ENCODE peak calls at places on chromosome 22, in five cellular contexts. P is astrocyte of the spinal cord, G is upper lobe of left lung, V is M059J, S is neural progenitor cell. F is an unnamed sample.

GRCh38 chr22:46604306-46604690 is 15.9 kb upstream of the GRAMD4 start:
- DNase-seq in V (no peak), P (no peak), G (peak), S (no peak), F (peak)

GRCh38 chr22:17112491-17113042 is 8.6 kb downstream of the TMEM121B start:
- DNase-seq in V (no peak), P (no peak), G (no peak), S (no peak), F (no peak)

GRCh38 chr22:37340331-37341262 is 58.3 kb downstream of the CYTH4 start:
- DNase-seq in P (no peak), S (peak), G (no peak), V (no peak), F (no peak)

GRCh38 chr22:35312198-35313059 is 12.7 kb downstream of the TOM1 start:
- DNase-seq in P (peak), S (no peak), G (no peak), V (peak), F (no peak)

GRCh38 chr22:20260071-20260722 is 7.9 kb downstream of the RTN4R start:
- DNase-seq in G (no peak), V (no peak), P (no peak), S (no peak), F (no peak)

GRCh38 chr22:48959496-48959895 is 868.2 kb downstream of the BRD1 start:
- DNase-seq in P (no peak), V (no peak), S (no peak), G (peak), F (no peak)

GRCh38 chr22:42964994-42965699 is 49.8 kb downstream of the PACSIN2 start:
- DNase-seq in V (peak), G (no peak), S (no peak), P (peak), F (no peak)

GRCh38 chr22:46057206-46057605 is 80.2 kb upstream of the WNT7B start:
- DNase-seq in V (peak), P (peak), G (no peak), S (no peak), F (peak)

GRCh38 chr22:27952779-27953178 is 33.7 kb upstream of the PITPNB start:
- DNase-seq in G (no peak), V (no peak), S (no peak), P (no peak), F (no peak)

GRCh38 chr22:18971321-18971751 is 35.2 kb upstream of the PRODH start:
- DNase-seq in V (no peak), S (no peak), G (no peak), P (no peak), F (no peak)

GRCh38 chr22:39306456-39307361 is 12.7 kb downstream of the RPL3 start:
- DNase-seq in P (no peak), S (peak), V (peak), G (peak), F (peak)

GRCh38 chr22:22161924-22162851 is 82.4 kb upstream of the VPREB1 start:
- DNase-seq in G (no peak), P (no peak), V (no peak), S (no peak), F (peak)

GRCh38 chr22:38987171-38987895 is 5.2 kb downstream of the APOBEC3B start:
- DNase-seq in P (no peak), S (no peak), V (no peak), G (no peak), F (no peak)

GRCh38 chr22:47000888-47001287 is 238.4 kb downstream of the TBC1D22A start:
- DNase-seq in S (no peak), V (peak), P (no peak), G (no peak), F (no peak)

F was measured in Karpas-422.